ENCODE peak calls at places on chromosomes 12 and 14, in ten cellular contexts. One of them, this sample, is unnamed.

GRCh38 chr14:31527087-31527486 is 34.1 kb upstream of the NUBPL start:
- DNase-seq in cerebellar cortex: no peak
- DNase-seq in neural crest cell: no peak
- DNase-seq in NCI-H2107: no peak
- DNase-seq in stimulated activated CD4-positive, alpha-beta T cell treated with anti-CD3 and anti-CD28 coated beads, Interleukin-1b, Interleukin-23, amount 100 ng/mL, for 4 hours: no peak
- DNase-seq in fibroblast of lung: no peak
- DNase-seq in HT1080: no peak
- DNase-seq in OCI-LY7: no peak
- DNase-seq in NCI-H2081: no peak
- DNase-seq in AG10803: no peak
- DNase-seq in this sample: no peak

GRCh38 chr14:63045234-63045611 is at the start of gene KCNH5:
- DNase-seq in cerebellar cortex: peak; percentile 13
- DNase-seq in neural crest cell: no peak
- DNase-seq in NCI-H2107: peak; percentile 41
- DNase-seq in stimulated activated CD4-positive, alpha-beta T cell treated with anti-CD3 and anti-CD28 coated beads, Interleukin-1b, Interleukin-23, amount 100 ng/mL, for 4 hours: no peak
- DNase-seq in fibroblast of lung: peak; percentile 60
- DNase-seq in HT1080: no peak
- DNase-seq in OCI-LY7: no peak
- DNase-seq in NCI-H2081: peak; percentile 83
- DNase-seq in AG10803: peak; percentile 12
- DNase-seq in this sample: peak; percentile 17

GRCh38 chr14:97106609-97107008 is 309.4 kb downstream of the VRK1 start:
- DNase-seq in cerebellar cortex: no peak
- DNase-seq in neural crest cell: no peak
- DNase-seq in NCI-H2107: no peak
- DNase-seq in stimulated activated CD4-positive, alpha-beta T cell treated with anti-CD3 and anti-CD28 coated beads, Interleukin-1b, Interleukin-23, amount 100 ng/mL, for 4 hours: no peak
- DNase-seq in fibroblast of lung: no peak
- DNase-seq in HT1080: no peak
- DNase-seq in OCI-LY7: no peak
- DNase-seq in NCI-H2081: no peak
- DNase-seq in AG10803: no peak
- DNase-seq in this sample: no peak

GRCh38 chr12:60205500-60205899 is 609.7 kb downstream of the SLC16A7 start:
- DNase-seq in cerebellar cortex: no peak
- DNase-seq in neural crest cell: no peak
- DNase-seq in NCI-H2107: no peak
- DNase-seq in stimulated activated CD4-positive, alpha-beta T cell treated with anti-CD3 and anti-CD28 coated beads, Interleukin-1b, Interleukin-23, amount 100 ng/mL, for 4 hours: no peak
- DNase-seq in fibroblast of lung: peak; percentile 25
- DNase-seq in HT1080: peak; percentile 51
- DNase-seq in OCI-LY7: no peak
- DNase-seq in NCI-H2081: no peak
- DNase-seq in AG10803: peak; percentile 76
- DNase-seq in this sample: no peak

GRCh38 chr12:116142936-116143882 is 134.3 kb downstream of the MED13L start:
- DNase-seq in cerebellar cortex: no peak
- DNase-seq in neural crest cell: no peak
- DNase-seq in NCI-H2107: no peak
- DNase-seq in stimulated activated CD4-positive, alpha-beta T cell treated with anti-CD3 and anti-CD28 coated beads, Interleukin-1b, Interleukin-23, amount 100 ng/mL, for 4 hours: no peak
- DNase-seq in fibroblast of lung: peak; percentile 87
- DNase-seq in HT1080: peak; percentile 92
- DNase-seq in OCI-LY7: no peak
- DNase-seq in NCI-H2081: no peak
- DNase-seq in AG10803: peak; percentile 75
- DNase-seq in this sample: no peak

GRCh38 chr14:104956290-104956890 is 21.8 kb downstream of the AHNAK2 start:
- DNase-seq in cerebellar cortex: no peak
- DNase-seq in neural crest cell: no peak
- DNase-seq in NCI-H2107: no peak
- DNase-seq in stimulated activated CD4-positive, alpha-beta T cell treated with anti-CD3 and anti-CD28 coated beads, Interleukin-1b, Interleukin-23, amount 100 ng/mL, for 4 hours: no peak
- DNase-seq in fibroblast of lung: no peak
- DNase-seq in HT1080: no peak
- DNase-seq in OCI-LY7: no peak
- DNase-seq in NCI-H2081: no peak
- DNase-seq in AG10803: no peak
- DNase-seq in this sample: no peak

GRCh38 chr12:71460850-71461609 is 21.4 kb downstream of the LGR5 start:
- DNase-seq in cerebellar cortex: no peak
- DNase-seq in neural crest cell: no peak
- DNase-seq in NCI-H2107: no peak
- DNase-seq in stimulated activated CD4-positive, alpha-beta T cell treated with anti-CD3 and anti-CD28 coated beads, Interleukin-1b, Interleukin-23, amount 100 ng/mL, for 4 hours: no peak
- DNase-seq in fibroblast of lung: no peak
- DNase-seq in HT1080: no peak
- DNase-seq in OCI-LY7: no peak
- DNase-seq in NCI-H2081: no peak
- DNase-seq in AG10803: no peak
- DNase-seq in this sample: no peak

GRCh38 chr14:22002860-22003284 is 329.3 kb upstream of the OR4E1 start:
- DNase-seq in cerebellar cortex: peak; percentile 5
- DNase-seq in neural crest cell: peak; percentile 8
- DNase-seq in NCI-H2107: no peak
- DNase-seq in stimulated activated CD4-positive, alpha-beta T cell treated with anti-CD3 and anti-CD28 coated beads, Interleukin-1b, Interleukin-23, amount 100 ng/mL, for 4 hours: peak; percentile 52
- DNase-seq in fibroblast of lung: no peak
- DNase-seq in HT1080: no peak
- DNase-seq in OCI-LY7: peak; percentile 31
- DNase-seq in NCI-H2081: no peak
- DNase-seq in AG10803: no peak
- DNase-seq in this sample: peak; percentile 62

GRCh38 chr12:108143144-108143543 is 14.1 kb downstream of the WSCD2 start:
- DNase-seq in cerebellar cortex: no peak
- DNase-seq in neural crest cell: no peak
- DNase-seq in NCI-H2107: no peak
- DNase-seq in stimulated activated CD4-positive, alpha-beta T cell treated with anti-CD3 and anti-CD28 coated beads, Interleukin-1b, Interleukin-23, amount 100 ng/mL, for 4 hours: no peak
- DNase-seq in fibroblast of lung: no peak
- DNase-seq in HT1080: no peak
- DNase-seq in OCI-LY7: no peak
- DNase-seq in NCI-H2081: no peak
- DNase-seq in AG10803: no peak
- DNase-seq in this sample: no peak

GRCh38 chr14:21668377-21668776 is 5.2 kb downstream of the OR4E1 start:
- DNase-seq in cerebellar cortex: no peak
- DNase-seq in neural crest cell: no peak
- DNase-seq in NCI-H2107: no peak
- DNase-seq in stimulated activated CD4-positive, alpha-beta T cell treated with anti-CD3 and anti-CD28 coated beads, Interleukin-1b, Interleukin-23, amount 100 ng/mL, for 4 hours: no peak
- DNase-seq in fibroblast of lung: no peak
- DNase-seq in HT1080: peak; percentile 21
- DNase-seq in OCI-LY7: no peak
- DNase-seq in NCI-H2081: no peak
- DNase-seq in AG10803: no peak
- DNase-seq in this sample: no peak

GRCh38 chr12:16524378-16524777 is 81.6 kb downstream of the LMO3 start:
- DNase-seq in cerebellar cortex: no peak
- DNase-seq in neural crest cell: no peak
- DNase-seq in NCI-H2107: no peak
- DNase-seq in stimulated activated CD4-positive, alpha-beta T cell treated with anti-CD3 and anti-CD28 coated beads, Interleukin-1b, Interleukin-23, amount 100 ng/mL, for 4 hours: no peak
- DNase-seq in fibroblast of lung: no peak
- DNase-seq in HT1080: no peak
- DNase-seq in OCI-LY7: no peak
- DNase-seq in NCI-H2081: no peak
- DNase-seq in AG10803: no peak
- DNase-seq in this sample: no peak

GRCh38 chr14:100149789-100150611 is 9.4 kb downstream of the DEGS2 start:
- DNase-seq in cerebellar cortex: no peak
- DNase-seq in neural crest cell: no peak
- DNase-seq in NCI-H2107: no peak
- DNase-seq in stimulated activated CD4-positive, alpha-beta T cell treated with anti-CD3 and anti-CD28 coated beads, Interleukin-1b, Interleukin-23, amount 100 ng/mL, for 4 hours: no peak
- DNase-seq in fibroblast of lung: no peak
- DNase-seq in HT1080: no peak
- DNase-seq in OCI-LY7: no peak
- DNase-seq in NCI-H2081: peak; percentile 45
- DNase-seq in AG10803: no peak
- DNase-seq in this sample: no peak

GRCh38 chr12:8664228-8664963 is 1.8 kb upstream of the MFAP5 start:
- DNase-seq in cerebellar cortex: peak; percentile 54
- DNase-seq in neural crest cell: no peak
- DNase-seq in NCI-H2107: no peak
- DNase-seq in stimulated activated CD4-positive, alpha-beta T cell treated with anti-CD3 and anti-CD28 coated beads, Interleukin-1b, Interleukin-23, amount 100 ng/mL, for 4 hours: no peak
- DNase-seq in fibroblast of lung: no peak
- DNase-seq in HT1080: no peak
- DNase-seq in OCI-LY7: no peak
- DNase-seq in NCI-H2081: no peak
- DNase-seq in AG10803: peak; percentile 16
- DNase-seq in this sample: peak; percentile 77

GRCh38 chr14:51614707-51615106 is 37.0 kb upstream of the FRMD6 start:
- DNase-seq in cerebellar cortex: no peak
- DNase-seq in neural crest cell: no peak
- DNase-seq in NCI-H2107: no peak
- DNase-seq in stimulated activated CD4-positive, alpha-beta T cell treated with anti-CD3 and anti-CD28 coated beads, Interleukin-1b, Interleukin-23, amount 100 ng/mL, for 4 hours: no peak
- DNase-seq in fibroblast of lung: peak; percentile 20
- DNase-seq in HT1080: no peak
- DNase-seq in OCI-LY7: no peak
- DNase-seq in NCI-H2081: peak; percentile 4
- DNase-seq in AG10803: peak; percentile 72
- DNase-seq in this sample: no peak

GRCh38 chr12:49706351-49707126 is 666 bp downstream of the FMNL3 start:
- DNase-seq in cerebellar cortex: peak; percentile 41
- DNase-seq in neural crest cell: peak; percentile 41
- DNase-seq in NCI-H2107: no peak
- DNase-seq in stimulated activated CD4-positive, alpha-beta T cell treated with anti-CD3 and anti-CD28 coated beads, Interleukin-1b, Interleukin-23, amount 100 ng/mL, for 4 hours: no peak
- DNase-seq in fibroblast of lung: peak; percentile 54
- DNase-seq in HT1080: peak; percentile 19
- DNase-seq in OCI-LY7: peak; percentile 48
- DNase-seq in NCI-H2081: no peak
- DNase-seq in AG10803: peak; percentile 42
- DNase-seq in this sample: peak; percentile 24

GRCh38 chr12:108757842-108758241 is 26.5 kb upstream of the CORO1C start:
- DNase-seq in cerebellar cortex: no peak
- DNase-seq in neural crest cell: no peak
- DNase-seq in NCI-H2107: no peak
- DNase-seq in stimulated activated CD4-positive, alpha-beta T cell treated with anti-CD3 and anti-CD28 coated beads, Interleukin-1b, Interleukin-23, amount 100 ng/mL, for 4 hours: no peak
- DNase-seq in fibroblast of lung: no peak
- DNase-seq in HT1080: no peak
- DNase-seq in OCI-LY7: no peak
- DNase-seq in NCI-H2081: no peak
- DNase-seq in AG10803: no peak
- DNase-seq in this sample: no peak

GRCh38 chr14:37973031-37973908 is 234.4 kb upstream of the SSTR1 start:
- DNase-seq in cerebellar cortex: no peak
- DNase-seq in neural crest cell: no peak
- DNase-seq in NCI-H2107: no peak
- DNase-seq in stimulated activated CD4-positive, alpha-beta T cell treated with anti-CD3 and anti-CD28 coated beads, Interleukin-1b, Interleukin-23, amount 100 ng/mL, for 4 hours: no peak
- DNase-seq in fibroblast of lung: no peak
- DNase-seq in HT1080: no peak
- DNase-seq in OCI-LY7: no peak
- DNase-seq in NCI-H2081: no peak
- DNase-seq in AG10803: peak; percentile 8
- DNase-seq in this sample: no peak

GRCh38 chr12:8849785-8850184 is 27.4 kb downstream of the A2ML1 start:
- DNase-seq in cerebellar cortex: no peak
- DNase-seq in neural crest cell: no peak
- DNase-seq in NCI-H2107: no peak
- DNase-seq in stimulated activated CD4-positive, alpha-beta T cell treated with anti-CD3 and anti-CD28 coated beads, Interleukin-1b, Interleukin-23, amount 100 ng/mL, for 4 hours: no peak
- DNase-seq in fibroblast of lung: no peak
- DNase-seq in HT1080: no peak
- DNase-seq in OCI-LY7: no peak
- DNase-seq in NCI-H2081: no peak
- DNase-seq in AG10803: no peak
- DNase-seq in this sample: no peak

GRCh38 chr12:14356147-14356546 is 9.3 kb upstream of the ATF7IP start:
- DNase-seq in cerebellar cortex: no peak
- DNase-seq in neural crest cell: no peak
- DNase-seq in NCI-H2107: no peak
- DNase-seq in stimulated activated CD4-positive, alpha-beta T cell treated with anti-CD3 and anti-CD28 coated beads, Interleukin-1b, Interleukin-23, amount 100 ng/mL, for 4 hours: no peak
- DNase-seq in fibroblast of lung: no peak
- DNase-seq in HT1080: no peak
- DNase-seq in OCI-LY7: no peak
- DNase-seq in NCI-H2081: no peak
- DNase-seq in AG10803: peak; percentile 9
- DNase-seq in this sample: no peak

GRCh38 chr12:51752490-51752889 is 96.0 kb downstream of the FIGNL2 start:
- DNase-seq in cerebellar cortex: peak; percentile 78
- DNase-seq in neural crest cell: no peak
- DNase-seq in NCI-H2107: no peak
- DNase-seq in stimulated activated CD4-positive, alpha-beta T cell treated with anti-CD3 and anti-CD28 coated beads, Interleukin-1b, Interleukin-23, amount 100 ng/mL, for 4 hours: no peak
- DNase-seq in fibroblast of lung: peak; percentile 76
- DNase-seq in HT1080: peak; percentile 53
- DNase-seq in OCI-LY7: no peak
- DNase-seq in NCI-H2081: no peak
- DNase-seq in AG10803: peak; percentile 96
- DNase-seq in this sample: peak; percentile 63

GRCh38 chr14:74649167-74649566 is 37.1 kb upstream of the LTBP2 start:
- DNase-seq in cerebellar cortex: no peak
- DNase-seq in neural crest cell: no peak
- DNase-seq in NCI-H2107: no peak
- DNase-seq in stimulated activated CD4-positive, alpha-beta T cell treated with anti-CD3 and anti-CD28 coated beads, Interleukin-1b, Interleukin-23, amount 100 ng/mL, for 4 hours: no peak
- DNase-seq in fibroblast of lung: no peak
- DNase-seq in HT1080: no peak
- DNase-seq in OCI-LY7: no peak
- DNase-seq in NCI-H2081: no peak
- DNase-seq in AG10803: no peak
- DNase-seq in this sample: no peak

This sample was measured in psoas muscle.